ENCODE peak calls at places on chromosomes 2 and 18, in eight cellular contexts. One of them, this sample, is unnamed.

GRCh38 chr2:100151310-100151709 is 8.9 kb upstream of the AFF3 start:
- DNase-seq in NCI-H774: no peak
- DNase-seq in NCI-H446 treated with DMSO at 0.1 percent for 48 hours: no peak
- DNase-seq in GM23248: no peak
- DNase-seq in sigmoid colon: no peak
- DNase-seq in amygdala: no peak
- DNase-seq in stimulated activated CD4-positive, alpha-beta T cell treated with anti-CD3 and anti-CD28 coated beads, Interleukin-2, amount 100 ng/mL, for 48 hours: no peak
- DNase-seq in NCI-H1417: no peak
- DNase-seq in this sample: no peak

GRCh38 chr2:105910497-105911238 is 166.0 kb downstream of the NCK2 start:
- DNase-seq in NCI-H774: peak
- DNase-seq in NCI-H446 treated with DMSO at 0.1 percent for 48 hours: no peak
- DNase-seq in GM23248: no peak
- DNase-seq in sigmoid colon: no peak
- DNase-seq in amygdala: no peak
- DNase-seq in stimulated activated CD4-positive, alpha-beta T cell treated with anti-CD3 and anti-CD28 coated beads, Interleukin-2, amount 100 ng/mL, for 48 hours: no peak
- DNase-seq in NCI-H1417: peak
- DNase-seq in this sample: no peak

GRCh38 chr18:79599503-79599931 is 80.1 kb upstream of the CTDP1 start:
- DNase-seq in NCI-H774: no peak
- DNase-seq in NCI-H446 treated with DMSO at 0.1 percent for 48 hours: no peak
- DNase-seq in GM23248: peak
- DNase-seq in sigmoid colon: peak
- DNase-seq in amygdala: no peak
- DNase-seq in stimulated activated CD4-positive, alpha-beta T cell treated with anti-CD3 and anti-CD28 coated beads, Interleukin-2, amount 100 ng/mL, for 48 hours: no peak
- DNase-seq in NCI-H1417: no peak
- DNase-seq in this sample: no peak

GRCh38 chr2:172693037-172693436 is 42.6 kb upstream of the RAPGEF4 start:
- DNase-seq in NCI-H774: peak
- DNase-seq in NCI-H446 treated with DMSO at 0.1 percent for 48 hours: peak
- DNase-seq in GM23248: peak
- DNase-seq in sigmoid colon: peak
- DNase-seq in amygdala: no peak
- DNase-seq in stimulated activated CD4-positive, alpha-beta T cell treated with anti-CD3 and anti-CD28 coated beads, Interleukin-2, amount 100 ng/mL, for 48 hours: peak
- DNase-seq in NCI-H1417: no peak
- DNase-seq in this sample: peak

GRCh38 chr18:38307919-38308318 is 742.3 kb upstream of the CELF4 start:
- DNase-seq in NCI-H774: no peak
- DNase-seq in NCI-H446 treated with DMSO at 0.1 percent for 48 hours: peak
- DNase-seq in GM23248: no peak
- DNase-seq in sigmoid colon: no peak
- DNase-seq in amygdala: no peak
- DNase-seq in stimulated activated CD4-positive, alpha-beta T cell treated with anti-CD3 and anti-CD28 coated beads, Interleukin-2, amount 100 ng/mL, for 48 hours: no peak
- DNase-seq in NCI-H1417: no peak
- DNase-seq in this sample: no peak

GRCh38 chr2:18855027-18855426 is 265.7 kb upstream of the NT5C1B start:
- DNase-seq in NCI-H774: no peak
- DNase-seq in NCI-H446 treated with DMSO at 0.1 percent for 48 hours: no peak
- DNase-seq in GM23248: peak
- DNase-seq in sigmoid colon: no peak
- DNase-seq in amygdala: no peak
- DNase-seq in stimulated activated CD4-positive, alpha-beta T cell treated with anti-CD3 and anti-CD28 coated beads, Interleukin-2, amount 100 ng/mL, for 48 hours: no peak
- DNase-seq in NCI-H1417: peak
- DNase-seq in this sample: no peak

GRCh38 chr2:18167871-18168270 is 289.4 kb downstream of the KCNS3 start:
- DNase-seq in NCI-H774: no peak
- DNase-seq in NCI-H446 treated with DMSO at 0.1 percent for 48 hours: no peak
- DNase-seq in GM23248: no peak
- DNase-seq in sigmoid colon: no peak
- DNase-seq in amygdala: no peak
- DNase-seq in stimulated activated CD4-positive, alpha-beta T cell treated with anti-CD3 and anti-CD28 coated beads, Interleukin-2, amount 100 ng/mL, for 48 hours: no peak
- DNase-seq in NCI-H1417: no peak
- DNase-seq in this sample: no peak

GRCh38 chr18:77754475-77755044 is 504.9 kb downstream of the GALR1 start:
- DNase-seq in NCI-H774: no peak
- DNase-seq in NCI-H446 treated with DMSO at 0.1 percent for 48 hours: no peak
- DNase-seq in GM23248: no peak
- DNase-seq in sigmoid colon: no peak
- DNase-seq in amygdala: no peak
- DNase-seq in stimulated activated CD4-positive, alpha-beta T cell treated with anti-CD3 and anti-CD28 coated beads, Interleukin-2, amount 100 ng/mL, for 48 hours: no peak
- DNase-seq in NCI-H1417: peak
- DNase-seq in this sample: no peak

GRCh38 chr18:68703326-68703725 is 11.6 kb downstream of the TMX3 start:
- DNase-seq in NCI-H774: no peak
- DNase-seq in NCI-H446 treated with DMSO at 0.1 percent for 48 hours: no peak
- DNase-seq in GM23248: no peak
- DNase-seq in sigmoid colon: no peak
- DNase-seq in amygdala: no peak
- DNase-seq in stimulated activated CD4-positive, alpha-beta T cell treated with anti-CD3 and anti-CD28 coated beads, Interleukin-2, amount 100 ng/mL, for 48 hours: no peak
- DNase-seq in NCI-H1417: no peak
- DNase-seq in this sample: no peak

GRCh38 chr2:36329746-36330145 is 25.8 kb upstream of the CRIM1 start:
- DNase-seq in NCI-H774: no peak
- DNase-seq in NCI-H446 treated with DMSO at 0.1 percent for 48 hours: no peak
- DNase-seq in GM23248: peak
- DNase-seq in sigmoid colon: no peak
- DNase-seq in amygdala: no peak
- DNase-seq in stimulated activated CD4-positive, alpha-beta T cell treated with anti-CD3 and anti-CD28 coated beads, Interleukin-2, amount 100 ng/mL, for 48 hours: no peak
- DNase-seq in NCI-H1417: no peak
- DNase-seq in this sample: no peak

GRCh38 chr2:231672617-231673347 is 35.5 kb upstream of the PTMA start:
- DNase-seq in NCI-H774: peak
- DNase-seq in NCI-H446 treated with DMSO at 0.1 percent for 48 hours: no peak
- DNase-seq in GM23248: peak
- DNase-seq in sigmoid colon: peak
- DNase-seq in amygdala: no peak
- DNase-seq in stimulated activated CD4-positive, alpha-beta T cell treated with anti-CD3 and anti-CD28 coated beads, Interleukin-2, amount 100 ng/mL, for 48 hours: no peak
- DNase-seq in NCI-H1417: peak
- DNase-seq in this sample: no peak

GRCh38 chr2:171723724-171724683 is 36.7 kb downstream of the DYNC1I2 start:
- DNase-seq in NCI-H774: peak
- DNase-seq in NCI-H446 treated with DMSO at 0.1 percent for 48 hours: peak
- DNase-seq in GM23248: no peak
- DNase-seq in sigmoid colon: no peak
- DNase-seq in amygdala: peak
- DNase-seq in stimulated activated CD4-positive, alpha-beta T cell treated with anti-CD3 and anti-CD28 coated beads, Interleukin-2, amount 100 ng/mL, for 48 hours: no peak
- DNase-seq in NCI-H1417: peak
- DNase-seq in this sample: no peak

GRCh38 chr2:64228126-64228678 is 84.0 kb upstream of the PELI1 start:
- DNase-seq in NCI-H774: peak
- DNase-seq in NCI-H446 treated with DMSO at 0.1 percent for 48 hours: no peak
- DNase-seq in GM23248: peak
- DNase-seq in sigmoid colon: peak
- DNase-seq in amygdala: peak
- DNase-seq in stimulated activated CD4-positive, alpha-beta T cell treated with anti-CD3 and anti-CD28 coated beads, Interleukin-2, amount 100 ng/mL, for 48 hours: peak
- DNase-seq in NCI-H1417: peak
- DNase-seq in this sample: peak

GRCh38 chr2:103859238-103859637 is 994.7 kb upstream of the POU3F3 start:
- DNase-seq in NCI-H774: no peak
- DNase-seq in NCI-H446 treated with DMSO at 0.1 percent for 48 hours: no peak
- DNase-seq in GM23248: no peak
- DNase-seq in sigmoid colon: no peak
- DNase-seq in amygdala: no peak
- DNase-seq in stimulated activated CD4-positive, alpha-beta T cell treated with anti-CD3 and anti-CD28 coated beads, Interleukin-2, amount 100 ng/mL, for 48 hours: no peak
- DNase-seq in NCI-H1417: no peak
- DNase-seq in this sample: no peak

GRCh38 chr2:47404356-47404755 is 1.4 kb downstream of the MSH2 start:
- DNase-seq in NCI-H774: no peak
- DNase-seq in NCI-H446 treated with DMSO at 0.1 percent for 48 hours: no peak
- DNase-seq in GM23248: no peak
- DNase-seq in sigmoid colon: no peak
- DNase-seq in amygdala: no peak
- DNase-seq in stimulated activated CD4-positive, alpha-beta T cell treated with anti-CD3 and anti-CD28 coated beads, Interleukin-2, amount 100 ng/mL, for 48 hours: no peak
- DNase-seq in NCI-H1417: peak
- DNase-seq in this sample: no peak

GRCh38 chr18:23253630-23254029 is 118.3 kb downstream of the CABLES1 start:
- DNase-seq in NCI-H774: no peak
- DNase-seq in NCI-H446 treated with DMSO at 0.1 percent for 48 hours: no peak
- DNase-seq in GM23248: no peak
- DNase-seq in sigmoid colon: no peak
- DNase-seq in amygdala: no peak
- DNase-seq in stimulated activated CD4-positive, alpha-beta T cell treated with anti-CD3 and anti-CD28 coated beads, Interleukin-2, amount 100 ng/mL, for 48 hours: no peak
- DNase-seq in NCI-H1417: no peak
- DNase-seq in this sample: no peak

GRCh38 chr2:144111443-144111842 is 408.5 kb downstream of the ZEB2 start:
- DNase-seq in NCI-H774: no peak
- DNase-seq in NCI-H446 treated with DMSO at 0.1 percent for 48 hours: no peak
- DNase-seq in GM23248: peak
- DNase-seq in sigmoid colon: no peak
- DNase-seq in amygdala: no peak
- DNase-seq in stimulated activated CD4-positive, alpha-beta T cell treated with anti-CD3 and anti-CD28 coated beads, Interleukin-2, amount 100 ng/mL, for 48 hours: no peak
- DNase-seq in NCI-H1417: no peak
- DNase-seq in this sample: no peak

GRCh38 chr2:223959688-223960087 is 2.4 kb downstream of the MRPL44 start:
- DNase-seq in NCI-H774: no peak
- DNase-seq in NCI-H446 treated with DMSO at 0.1 percent for 48 hours: no peak
- DNase-seq in GM23248: peak
- DNase-seq in sigmoid colon: no peak
- DNase-seq in amygdala: peak
- DNase-seq in stimulated activated CD4-positive, alpha-beta T cell treated with anti-CD3 and anti-CD28 coated beads, Interleukin-2, amount 100 ng/mL, for 48 hours: no peak
- DNase-seq in NCI-H1417: no peak
- DNase-seq in this sample: no peak

This sample was measured in GOT3.